ENCODE peak calls at places on chromosomes 7 and 10, in seven cellular contexts. L is GM19239, K is Ammon's horn, H is heart right ventricle, F is testis, C is T-helper 2 cell, W is Calu3. R is an unnamed sample.

GRCh38 chr7:16234493-16235151 is 186.7 kb downstream of the CRPPA start:
- DNase-seq in C (no peak), W (no peak), L (no peak), F (no peak), K (no peak), H (no peak), R (no peak)

GRCh38 chr10:70773461-70773860 is 11.7 kb downstream of the TBATA start:
- DNase-seq in W (no peak), F (peak; percentile 2), K (no peak), L (no peak), H (no peak), C (no peak), R (no peak)

GRCh38 chr10:14603539-14604102 is 171.1 kb downstream of the FAM107B start:
- DNase-seq in F (no peak), H (no peak), K (no peak), W (no peak), C (no peak), L (no peak), R (peak; percentile 77)

GRCh38 chr10:7457478-7458316 is 46.9 kb upstream of the SFMBT2 start:
- DNase-seq in C (no peak), L (no peak), W (no peak), K (peak; percentile 42), H (no peak), F (no peak), R (no peak)

GRCh38 chr10:104938031-104938430 is 296.9 kb downstream of the SORCS3 start:
- DNase-seq in H (no peak), K (no peak), W (no peak), F (no peak), L (no peak), C (no peak), R (no peak)

GRCh38 chr10:68087338-68088029 is 12.4 kb upstream of the HERC4 start:
- DNase-seq in C (no peak), H (peak; percentile 66), K (no peak), W (peak; percentile 55), L (no peak), F (no peak), R (no peak)

GRCh38 chr7:66642186-66642585 is 13.5 kb downstream of the KCTD7 start:
- DNase-seq in W (no peak), C (no peak), L (no peak), K (peak; percentile 61), H (no peak), F (no peak), R (peak; percentile 8)

GRCh38 chr7:19009241-19009935 is 108.0 kb downstream of the TWIST1 start:
- DNase-seq in W (no peak), H (no peak), L (no peak), K (no peak), C (no peak), F (no peak), R (no peak)

GRCh38 chr10:19111501-19112267 is 63.1 kb downstream of the MALRD1 start:
- DNase-seq in W (no peak), K (no peak), H (no peak), C (no peak), F (no peak), L (no peak), R (no peak)

GRCh38 chr10:126734957-126735356 is 64.5 kb upstream of the C10orf90 start:
- DNase-seq in W (no peak), L (no peak), K (peak; percentile 29), H (no peak), C (no peak), F (no peak), R (no peak)

GRCh38 chr7:32347244-32347828 is 142.8 kb downstream of the LSM5 start:
- DNase-seq in L (no peak), W (peak; percentile 67), H (peak; percentile 17), F (peak; percentile 60), C (no peak), K (no peak), R (no peak)

GRCh38 chr7:99623091-99623693 is 6.4 kb downstream of the ZSCAN25 start:
- DNase-seq in F (no peak), K (no peak), H (no peak), C (no peak), W (no peak), L (no peak), R (no peak)

GRCh38 chr10:114916653-114917052 is 21.3 kb upstream of the TRUB1 start:
- DNase-seq in K (no peak), F (no peak), H (no peak), C (no peak), L (no peak), W (no peak), R (no peak)

GRCh38 chr10:480928-481551 is 208.4 kb downstream of the DIP2C start:
- DNase-seq in L (no peak), F (peak; percentile 67), W (no peak), K (peak; percentile 72), C (no peak), H (no peak), R (peak; percentile 65)

R was measured in kidney.